ENCODE peak calls at places on chromosomes 2 and 18, in eight cellular contexts. M is T1000; H is tibial artery; L is adrenal gland; W is cardiac muscle cell; V is T-cell; K is ELF-1; O is activated CD4-positive, CD25-positive, alpha-beta regulatory T cell. I is an unnamed sample.
A peak's percentile ranks its signal among the peaks of the same experiment; 100 is the strongest.

GRCh38 chr2:173090291-173090877 is 14.7 kb downstream of the MAP3K20 start:
- DNase-seq in V (no peak), H (no peak), M (no peak), O (no peak), K (peak; percentile 16), W (peak; percentile 38), L (no peak), I (peak; percentile 58)

GRCh38 chr2:99956232-99957030 is 186.0 kb downstream of the AFF3 start:
- DNase-seq in H (no peak), M (no peak), L (no peak), W (no peak), O (no peak), V (no peak), K (no peak), I (no peak)

GRCh38 chr18:1353025-1353424 is 448.4 kb downstream of the ADCYAP1 start:
- DNase-seq in W (no peak), L (no peak), H (no peak), O (no peak), V (no peak), K (no peak), M (no peak), I (no peak)

GRCh38 chr2:236562434-236562833 is 7.2 kb upstream of the ACKR3 start:
- DNase-seq in W (peak; percentile 20), K (no peak), L (no peak), V (no peak), M (no peak), H (no peak), O (no peak), I (no peak)

GRCh38 chr2:163213699-163214098 is 375.1 kb upstream of the KCNH7 start:
- DNase-seq in H (no peak), V (no peak), W (peak; percentile 55), M (peak; percentile 44), L (no peak), O (no peak), K (no peak), I (no peak)

GRCh38 chr2:55408098-55408882 is 11.4 kb downstream of the CCDC88A start:
- DNase-seq in K (no peak), L (no peak), M (no peak), H (no peak), O (no peak), W (peak; percentile 68), V (no peak), I (no peak)

GRCh38 chr2:43117521-43118143 is 108.8 kb downstream of the ZFP36L2 start:
- DNase-seq in M (no peak), O (no peak), L (no peak), K (no peak), W (no peak), V (no peak), H (no peak), I (no peak)

GRCh38 chr18:42296192-42296591 is 341.2 kb downstream of the PIK3C3 start:
- DNase-seq in M (no peak), H (no peak), W (no peak), L (no peak), O (no peak), K (no peak), V (no peak), I (no peak)

GRCh38 chr2:38374978-38375377 is 2.1 kb downstream of the ATL2 start:
- DNase-seq in V (no peak), K (no peak), H (no peak), M (no peak), O (no peak), L (no peak), W (no peak), I (no peak)

GRCh38 chr2:110125292-110125691 is 9.7 kb upstream of the MALL start:
- DNase-seq in L (no peak), O (no peak), W (peak; percentile 64), M (no peak), V (no peak), H (no peak), K (no peak), I (no peak)

GRCh38 chr2:44237221-44237620 is 38.1 kb upstream of the SLC3A1 start:
- DNase-seq in L (no peak), M (no peak), O (no peak), K (no peak), H (no peak), W (no peak), V (peak; percentile 28), I (no peak)

GRCh38 chr2:218146056-218146455 is 20.2 kb downstream of the CXCR2 start:
- DNase-seq in M (no peak), K (no peak), H (no peak), O (no peak), V (no peak), W (no peak), L (no peak), I (no peak)

I was measured in left lung.